ENCODE peak calls at places on chromosomes 7 and 10, in six cellular contexts. N, H, Y, U, E and D are unnamed samples.

GRCh38 chr10:47305566-47305965 is 5.6 kb downstream of the GDF10 start:
- DNase-seq in H (no peak), E (no peak), N (no peak), Y (no peak), U (no peak), D (no peak)

GRCh38 chr10:29957887-29958330 is 101.5 kb downstream of the JCAD start:
- DNase-seq in E (peak; percentile 26), H (no peak), N (peak; percentile 75), U (peak; percentile 95), Y (peak; percentile 81), D (peak; percentile 84)

GRCh38 chr7:151897951-151898686 is 21.2 kb upstream of the PRKAG2 start:
- DNase-seq in N (no peak), H (no peak), U (no peak), E (no peak), Y (no peak), D (no peak)

GRCh38 chr10:42990016-42990720 is 86.7 kb upstream of the RET start:
- DNase-seq in H (no peak), Y (no peak), N (no peak), U (no peak), E (no peak), D (no peak)

GRCh38 chr7:7125993-7126392 is 56.4 kb upstream of the C1GALT1 start:
- DNase-seq in E (no peak), H (peak; percentile 3), U (no peak), N (no peak), Y (no peak), D (no peak)

GRCh38 chr10:118948784-118949183 is 80.7 kb upstream of the NANOS1 start:
- DNase-seq in N (no peak), E (no peak), U (no peak), H (no peak), Y (no peak), D (no peak)

GRCh38 chr10:14812271-14812670 is 25.6 kb downstream of the CDNF start:
- DNase-seq in Y (no peak), N (no peak), E (peak; percentile 2), U (no peak), H (no peak), D (no peak)

GRCh38 chr10:123408660-123409059 is 254.5 kb downstream of the BUB3 start:
- DNase-seq in N (no peak), U (no peak), Y (no peak), H (peak; percentile 8), E (no peak), D (no peak)

GRCh38 chr10:74206727-74207126 is 55.7 kb downstream of the ADK start:
- DNase-seq in U (no peak), N (peak; percentile 77), E (no peak), Y (no peak), H (no peak), D (no peak)

GRCh38 chr7:112635742-112636141 is 154.5 kb downstream of the TMEM168 start:
- DNase-seq in E (no peak), U (no peak), H (no peak), N (no peak), Y (no peak), D (no peak)

GRCh38 chr10:104835422-104835821 is 194.3 kb downstream of the SORCS3 start:
- DNase-seq in H (no peak), N (no peak), E (no peak), Y (no peak), U (no peak), D (no peak)

GRCh38 chr7:84337386-84337785 is 142.8 kb upstream of the SEMA3A start:
- DNase-seq in Y (peak; percentile 88), E (no peak), U (no peak), N (no peak), H (peak; percentile 22), D (peak; percentile 91)

GRCh38 chr10:93818086-93818485 is 60.4 kb downstream of the LGI1 start:
- DNase-seq in H (no peak), U (no peak), N (peak; percentile 18), E (no peak), Y (no peak), D (no peak)

GRCh38 chr10:93816123-93816747 is 58.5 kb downstream of the LGI1 start:
- DNase-seq in Y (peak; percentile 45), E (peak; percentile 79), N (peak; percentile 46), H (peak; percentile 84), U (peak; percentile 89), D (peak; percentile 59)

GRCh38 chr10:93813507-93814465 is 56.0 kb downstream of the LGI1 start:
- DNase-seq in Y (peak; percentile 27), N (peak; percentile 68), E (peak; percentile 60), H (peak; percentile 68), U (peak; percentile 84), D (peak; percentile 31)

GRCh38 chr10:93812664-93813338 is 55.1 kb downstream of the LGI1 start:
- DNase-seq in H (no peak), Y (no peak), N (no peak), E (no peak), U (no peak), D (no peak)

GRCh38 chr10:93815304-93816091 is 57.8 kb downstream of the LGI1 start:
- DNase-seq in Y (no peak), E (peak; percentile 59), U (no peak), N (no peak), H (no peak), D (no peak)
- H3K4me3 ChIP-seq in Y (no peak overlapping the region), E (no peak overlapping the region), U (no peak overlapping the region), N (no peak overlapping the region), H (no peak overlapping the region), D (no peak overlapping the region)

GRCh38 chr10:84193846-84194423 is 402 bp upstream of the CDHR1 start:
- DNase-seq in E (peak; percentile 21), U (no peak), H (no peak), N (no peak), Y (no peak), D (no peak)
- H3K4me3 ChIP-seq in E (peak overlapping the region; percentile 61), U (no peak overlapping the region), H (peak overlapping the region; percentile 41), N (peak overlapping the region; percentile 17), Y (no peak overlapping the region), D (no peak overlapping the region)

GRCh38 chr10:63224241-63224640 is 91.1 kb downstream of the NRBF2 start:
- DNase-seq in H (no peak), U (no peak), N (no peak), E (no peak), Y (no peak), D (no peak)

GRCh38 chr10:63227207-63227895 is 94.2 kb downstream of the NRBF2 start:
- DNase-seq in H (peak; percentile 32), U (no peak), Y (peak; percentile 44), N (no peak), E (peak; percentile 41), D (no peak)

GRCh38 chr10:63229192-63229591 is 96.1 kb downstream of the NRBF2 start:
- DNase-seq in N (no peak), U (no peak), E (no peak), H (no peak), Y (no peak), D (no peak)

DNA sequence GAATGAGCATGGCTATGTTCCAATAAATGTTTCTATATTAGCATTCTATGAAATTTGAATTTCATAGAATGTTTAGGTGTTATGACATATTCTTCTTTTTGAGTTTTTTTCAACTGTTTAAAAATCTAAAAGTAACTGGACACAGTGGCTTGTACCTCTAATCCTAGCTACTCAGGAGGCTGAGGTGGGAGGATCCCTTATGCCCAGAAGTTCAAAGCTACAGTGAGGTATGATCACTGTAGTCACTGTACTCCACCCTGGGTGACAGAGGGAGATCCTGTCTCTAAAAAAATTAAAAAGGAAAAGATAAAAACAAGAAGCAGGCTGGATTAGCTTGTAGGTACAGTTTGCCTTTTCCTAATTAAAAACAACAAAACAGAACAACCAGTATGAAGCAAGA is 95.1 kb downstream of the NRBF2 start:
- DNase-seq in E (no peak), U (no peak), Y (no peak), N (no peak), H (no peak), D (no peak)
- H3K4me3 ChIP-seq in E (no peak overlapping the region), U (no peak overlapping the region), Y (no peak overlapping the region), N (no peak overlapping the region), H (no peak overlapping the region), D (no peak overlapping the region)

DNA sequence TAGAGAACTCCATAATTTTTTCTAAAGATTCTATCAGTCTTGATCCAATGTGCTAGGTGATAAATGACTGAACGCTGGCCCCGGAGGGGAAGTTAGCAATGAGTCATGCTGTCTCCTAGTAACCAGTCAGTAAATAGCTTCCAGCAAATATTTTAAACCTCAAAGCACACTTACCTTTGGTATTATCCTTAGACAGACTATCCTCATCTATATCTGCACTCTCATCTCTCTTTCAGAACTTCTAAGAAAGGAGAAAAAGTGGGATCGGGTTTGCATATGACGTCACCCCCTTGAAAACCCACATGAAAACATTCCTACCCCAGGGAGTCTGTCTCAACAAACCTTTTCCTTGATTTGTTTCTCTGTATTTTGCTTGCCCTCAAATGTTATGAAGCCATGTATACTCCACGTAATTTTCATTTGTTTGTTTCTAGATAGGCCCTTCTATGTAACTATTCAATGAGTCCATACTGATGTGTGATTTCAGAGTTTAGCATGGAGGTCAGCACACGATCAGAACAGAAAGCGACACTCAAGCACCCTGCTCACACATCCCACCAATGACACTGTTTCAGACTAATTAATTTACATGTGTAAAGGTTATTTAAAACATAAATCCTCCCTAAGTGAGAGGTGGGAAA is 174.9 kb upstream of the NRP1 start:
- DNase-seq in N (peak; percentile 70), H (peak; percentile 88), Y (peak; percentile 97), U (peak; percentile 73), E (peak; percentile 92), D (peak; percentile 96)
- H3K4me3 ChIP-seq in N (no peak overlapping the region), H (peak overlapping the region; percentile 19), Y (peak overlapping the region; percentile 4), U (peak overlapping the region; percentile 41), E (no peak overlapping the region), D (no peak overlapping the region)

DNA sequence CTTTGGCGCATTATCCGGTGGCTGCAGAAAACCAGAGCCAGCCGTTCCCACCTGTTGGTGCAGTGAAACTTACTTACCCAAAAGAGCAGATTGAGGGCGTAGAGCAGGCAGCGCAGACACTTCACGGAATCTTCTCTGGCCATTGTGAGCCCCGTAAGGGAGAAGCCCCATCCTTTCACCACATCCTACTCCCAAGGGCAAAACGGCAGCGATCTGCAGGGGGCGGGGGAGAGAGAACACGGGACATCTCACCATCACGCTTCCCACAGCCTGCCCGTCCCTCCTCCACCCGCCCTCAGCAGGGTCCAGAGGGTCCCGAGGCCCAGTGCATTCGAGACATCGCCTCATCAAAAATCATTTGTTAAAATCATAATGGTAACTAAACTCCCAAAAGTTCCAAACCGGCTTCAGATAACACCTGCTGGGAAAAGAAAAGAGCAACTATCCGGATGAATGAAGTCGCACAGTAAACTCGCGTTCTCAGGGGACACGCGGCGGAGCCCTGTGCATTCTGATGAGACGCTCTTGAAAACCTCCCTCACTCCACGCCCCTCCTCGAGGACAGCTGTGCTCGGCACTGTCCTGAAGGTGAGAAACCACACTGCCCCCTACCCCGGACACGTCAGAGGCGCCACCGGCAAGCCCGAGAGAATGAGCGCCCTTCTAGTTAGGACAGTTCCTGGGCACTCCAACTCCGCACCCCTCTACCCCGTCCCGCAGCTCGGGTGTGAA is 1.2 kb downstream of the TSPAN12 start:
- DNase-seq in N (peak; percentile 24), Y (peak; percentile 5), U (peak; percentile 79), H (peak; percentile 47), E (peak; percentile 74), D (peak; percentile 21)
- H3K4me3 ChIP-seq in N (peak overlapping the region; percentile 52), Y (peak overlapping the region; percentile 67), U (peak overlapping the region; percentile 75), H (peak overlapping the region; percentile 87), E (peak overlapping the region; percentile 85), D (peak overlapping the region; percentile 63)

DNA sequence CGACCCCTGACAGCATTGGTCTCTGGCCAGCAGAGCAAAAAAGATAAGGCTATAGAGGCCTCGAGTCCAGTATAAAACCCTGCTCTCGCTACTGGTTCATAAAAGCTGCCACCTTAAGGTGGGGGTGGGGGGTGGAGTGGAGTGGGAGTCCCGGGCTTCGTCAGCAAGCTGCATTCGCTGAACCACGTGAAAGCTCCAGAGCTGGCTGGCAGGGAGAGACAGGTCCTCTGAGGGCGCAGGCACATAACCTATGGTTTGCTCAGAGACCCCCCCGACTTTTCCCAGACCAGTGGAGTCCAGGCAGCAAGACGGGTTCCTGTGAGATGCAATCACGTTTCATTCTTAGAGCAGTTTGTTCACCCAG is 1.4 kb downstream of the KAZALD1 start:
- DNase-seq in H (peak; percentile 24), Y (no peak), U (no peak), E (no peak), N (no peak), D (no peak)
- H3K4me3 ChIP-seq in H (peak overlapping the region; percentile 97), Y (peak overlapping the region; percentile 93), U (no peak overlapping the region), E (no peak overlapping the region), N (no peak overlapping the region), D (peak overlapping the region; percentile 98)